ENCODE peak calls at places on chromosome 12, in six cellular contexts. S, D, U, W, N and X are unnamed samples.

GRCh38 chr12:68557011-68557715 is 53.5 kb upstream of the RAP1B start:
- DNase-seq in S (no peak), N (peak), W (peak), U (no peak), D (no peak), X (no peak)

GRCh38 chr12:124655317-124656213 is 88.2 kb upstream of the NCOR2 start:
- DNase-seq in S (no peak), D (no peak), U (no peak), W (peak), N (peak), X (peak)

GRCh38 chr12:73053903-73054302 is 781.7 kb downstream of the TRHDE start:
- DNase-seq in D (no peak), W (no peak), N (no peak), U (no peak), S (no peak), X (no peak)

GRCh38 chr12:13425766-13426165 is 229.2 kb downstream of the EMP1 start:
- DNase-seq in W (peak), D (no peak), U (no peak), N (no peak), S (no peak), X (no peak)

GRCh38 chr12:94152292-94153083 is 4.1 kb downstream of the PLXNC1 start:
- DNase-seq in W (no peak), D (no peak), N (no peak), S (peak), U (no peak), X (no peak)

GRCh38 chr12:98373019-98373554 is 142.3 kb upstream of the TMPO start:
- DNase-seq in U (peak), W (peak), S (peak), D (no peak), N (peak), X (peak)

GRCh38 chr12:130650131-130650530 is 66.0 kb downstream of the RIMBP2 start:
- DNase-seq in S (no peak), U (no peak), W (no peak), N (no peak), D (no peak), X (no peak)

GRCh38 chr12:101768781-101769180 is 29.5 kb upstream of the SYCP3 start:
- DNase-seq in D (no peak), U (no peak), W (no peak), N (no peak), S (peak), X (no peak)

GRCh38 chr12:116060765-116061164 is 216.7 kb downstream of the MED13L start:
- DNase-seq in S (no peak), D (peak), U (no peak), N (no peak), W (no peak), X (peak)

GRCh38 chr12:27048822-27049752 is 26.7 kb downstream of the MED21 start:
- DNase-seq in W (peak), U (peak), N (peak), D (no peak), S (no peak), X (no peak)

GRCh38 chr12:29589852-29590251 is 92.4 kb upstream of the OVCH1 start:
- DNase-seq in S (no peak), D (no peak), N (no peak), W (no peak), U (no peak), X (no peak)

GRCh38 chr12:124636138-124636968 is 68.9 kb upstream of the NCOR2 start:
- DNase-seq in S (no peak), W (peak), N (no peak), U (peak), D (peak), X (peak)

GRCh38 chr12:6692888-6693287 is 3.7 kb upstream of the ZNF384 start:
- DNase-seq in S (no peak), D (no peak), U (no peak), W (no peak), N (no peak), X (no peak)

GRCh38 chr12:52534482-52534881 is 14.3 kb upstream of the KRT5 start:
- DNase-seq in S (no peak), N (no peak), D (no peak), W (peak), U (no peak), X (peak)

GRCh38 chr12:96495841-96496545 is 6.6 kb downstream of the CFAP54 start:
- DNase-seq in U (no peak), S (no peak), N (no peak), D (no peak), W (no peak), X (no peak)

GRCh38 chr12:108911915-108912314 is 32.0 kb downstream of the DAO start:
- DNase-seq in U (no peak), D (no peak), N (no peak), S (no peak), W (no peak), X (no peak)

GRCh38 chr12:480831-481230 is 21.1 kb downstream of the B4GALNT3 start:
- DNase-seq in S (no peak), N (peak), U (no peak), W (no peak), D (no peak), X (peak)

GRCh38 chr12:92973614-92974013 is 44.5 kb upstream of the EEA1 start:
- DNase-seq in W (peak), D (peak), S (peak), U (no peak), N (no peak), X (peak)

GRCh38 chr12:123384994-123385376 is 1.1 kb downstream of the KMT5A start:
- DNase-seq in S (no peak), N (peak), W (peak), D (no peak), U (no peak), X (peak)

GRCh38 chr12:105825141-105825540 is 313.6 kb downstream of the NUAK1 start:
- DNase-seq in D (no peak), W (no peak), N (no peak), U (no peak), S (no peak), X (no peak)

GRCh38 chr12:57461326-57461903 is 1.8 kb downstream of the GLI1 start:
- DNase-seq in N (peak), W (peak), S (no peak), U (peak), D (no peak), X (peak)

GRCh38 chr12:104974626-104975290 is 11.4 kb upstream of the NOPCHAP1 start:
- DNase-seq in U (no peak), W (no peak), N (no peak), D (peak), S (no peak), X (peak)

GRCh38 chr12:87439990-87440827 is 589.0 kb downstream of the C12orf50 start:
- DNase-seq in U (no peak), W (peak), D (no peak), N (peak), S (no peak), X (peak)

GRCh38 chr12:132243596-132244289 is 85.6 kb downstream of the GALNT9 start:
- DNase-seq in D (no peak), W (no peak), S (peak), U (no peak), N (no peak), X (peak)

GRCh38 chr12:113889076-113889475 is 77.0 kb downstream of the RBM19 start:
- DNase-seq in S (peak), W (no peak), D (no peak), U (no peak), N (no peak), X (no peak)

GRCh38 chr12:52013626-52014310 is 7.0 kb downstream of the TAMALIN start:
- DNase-seq in N (no peak), U (no peak), S (no peak), W (no peak), D (no peak), X (peak)

GRCh38 chr12:123995023-123995422 is 22.0 kb downstream of the ZNF664 start:
- DNase-seq in U (no peak), D (no peak), S (no peak), N (peak), W (no peak), X (no peak)

GRCh38 chr12:102948941-102949352 is 8.5 kb upstream of the ASCL1 start:
- DNase-seq in D (no peak), N (peak), U (peak), W (peak), S (peak), X (peak)

GRCh38 chr12:109054520-109054919 is 2.1 kb downstream of the USP30 start:
- DNase-seq in W (no peak), S (no peak), D (no peak), N (no peak), U (no peak), X (no peak)

GRCh38 chr12:70663838-70664237 is 26.6 kb upstream of the PTPRB start:
- DNase-seq in U (no peak), N (no peak), W (no peak), S (no peak), D (no peak), X (no peak)

GRCh38 chr12:75137896-75138295 is 71.7 kb downstream of the KCNC2 start:
- DNase-seq in U (no peak), N (no peak), D (no peak), W (no peak), S (no peak), X (no peak)

GRCh38 chr12:21607701-21608100 is 3.1 kb upstream of the GYS2 start:
- DNase-seq in W (peak), N (peak), D (no peak), S (no peak), U (no peak), X (peak)

GRCh38 chr12:51067771-51068170 is 15.6 kb downstream of the CSRNP2 start:
- DNase-seq in S (no peak), D (no peak), W (no peak), U (no peak), N (no peak), X (no peak)

GRCh38 chr12:120951-121350 is 54.4 kb downstream of the IQSEC3 start:
- DNase-seq in S (no peak), W (no peak), D (no peak), N (no peak), U (no peak), X (no peak)

GRCh38 chr12:101356794-101357193 is 50.8 kb downstream of the ARL1 start:
- DNase-seq in W (no peak), D (no peak), U (no peak), N (no peak), S (no peak), X (peak)

GRCh38 chr12:5480953-5481300 is 49.0 kb downstream of the NTF3 start:
- DNase-seq in U (no peak), S (no peak), N (no peak), D (no peak), W (no peak), X (no peak)

GRCh38 chr12:47881826-47882427 is 22.9 kb downstream of the VDR start:
- DNase-seq in W (peak), D (no peak), S (no peak), U (no peak), N (no peak), X (peak)
- TF ChIP-seq MYC in W (no peak), D (no peak), S (no peak), U (no peak), N (no peak), X (no peak)

GRCh38 chr12:54169036-54169435 is 19.7 kb downstream of the SMUG1 start:
- DNase-seq in S (no peak), W (no peak), N (no peak), D (no peak), U (no peak), X (no peak)

GRCh38 chr12:54172102-54172630 is 16.6 kb downstream of the SMUG1 start:
- DNase-seq in W (no peak), S (no peak), N (no peak), U (no peak), D (no peak), X (no peak)

GRCh38 chr12:54173066-54173726 is 15.6 kb downstream of the SMUG1 start:
- DNase-seq in S (no peak), D (no peak), W (no peak), N (peak), U (peak), X (peak)

GRCh38 chr12:54175130-54175963 is 13.4 kb downstream of the SMUG1 start:
- DNase-seq in U (peak), S (no peak), D (no peak), N (no peak), W (no peak), X (peak)

DNA sequence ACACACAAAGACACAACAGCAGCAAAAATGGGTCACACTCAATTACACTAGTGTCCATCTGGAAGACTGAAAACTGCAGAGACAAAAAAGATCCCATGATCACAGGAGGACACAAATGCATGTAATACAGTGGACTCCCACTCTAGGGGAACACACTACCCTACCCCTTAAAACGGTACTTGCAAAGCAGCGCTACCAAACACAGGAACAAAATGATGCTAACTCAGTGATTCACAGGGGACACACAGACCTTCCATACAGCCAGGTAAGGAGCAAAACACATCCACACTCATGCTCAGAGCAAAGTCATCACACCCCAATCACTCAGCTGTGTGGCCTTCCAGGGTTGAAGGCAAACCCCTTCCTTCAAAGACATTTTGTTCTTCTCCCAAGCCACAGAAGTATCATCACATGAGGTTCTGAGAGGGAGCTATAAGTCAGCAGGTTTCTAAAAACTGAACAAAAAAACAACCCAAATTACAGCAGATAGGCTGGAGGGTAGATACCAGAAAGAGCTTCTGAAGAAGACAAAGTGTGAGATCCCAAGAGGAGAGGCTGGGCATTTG is 14.8 kb downstream of the SMUG1 start:
- DNase-seq in S (no peak), N (no peak), U (no peak), D (no peak), W (no peak), X (no peak)
- H3K4me3 ChIP-seq in S (no peak), N (no peak), U (no peak), D (no peak), W (no peak), X (no peak)

GRCh38 chr12:111954974-111955373 is 58.0 kb downstream of the TMEM116 start:
- DNase-seq in W (peak), S (no peak), U (no peak), D (no peak), N (no peak), X (no peak)
- TF ChIP-seq MAX in W (no peak), S (no peak), U (no peak), D (no peak), N (no peak), X (no peak)

GRCh38 chr12:49953961-49954835 is 3.7 kb downstream of the AQP2 start:
- DNase-seq in U (no peak), W (no peak), D (no peak), N (no peak), S (no peak), X (no peak)
- TF ChIP-seq MYC in U (no peak), W (no peak), D (no peak), N (no peak), S (no peak), X (no peak)

DNA sequence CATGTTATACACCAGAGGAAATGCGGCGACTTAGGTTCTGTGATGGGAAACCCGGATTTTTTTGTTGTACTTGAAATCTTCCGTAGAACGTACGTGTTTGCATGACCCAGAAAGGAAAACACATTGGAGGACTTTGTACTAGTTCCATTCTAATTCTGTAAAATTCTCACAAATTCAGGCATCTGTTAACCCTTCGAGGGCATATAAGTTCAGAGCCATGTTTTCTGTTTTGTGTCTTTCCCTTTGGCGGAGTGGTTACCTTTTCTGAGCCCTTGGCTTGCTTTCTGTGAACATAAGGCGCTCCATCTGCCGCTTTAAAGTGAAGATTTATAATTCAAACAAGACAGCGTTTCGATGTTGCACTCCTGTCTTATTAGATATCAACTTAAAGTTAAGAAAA is 34.2 kb downstream of the BICD1 start:
- DNase-seq in D (no peak), N (no peak), W (no peak), S (no peak), U (no peak), X (no peak)
- H3K4me3 ChIP-seq in D (no peak), N (no peak), W (no peak), S (no peak), U (no peak), X (no peak)

GRCh38 chr12:55499810-55500252 is 7.7 kb downstream of the OR6C68 start:
- DNase-seq in U (no peak), N (no peak), S (peak), D (no peak), W (no peak), X (no peak)
- TF ChIP-seq MAX in U (no peak), N (no peak), S (peak), D (no peak), W (no peak), X (no peak)

GRCh38 chr12:18906354-18906753 is 168.4 kb downstream of the CAPZA3 start:
- DNase-seq in S (no peak), N (no peak), W (no peak), U (no peak), D (no peak), X (no peak)

GRCh38 chr12:18907793-18908580 is 170.1 kb downstream of the CAPZA3 start:
- DNase-seq in S (no peak), W (no peak), U (no peak), D (no peak), N (no peak), X (no peak)

GRCh38 chr12:18899678-18900317 is 161.9 kb downstream of the CAPZA3 start:
- DNase-seq in N (no peak), S (no peak), W (no peak), U (no peak), D (no peak), X (no peak)

GRCh38 chr12:18907154-18907553 is 169.2 kb downstream of the CAPZA3 start:
- DNase-seq in S (no peak), N (no peak), D (no peak), U (no peak), W (no peak), X (no peak)

DNA sequence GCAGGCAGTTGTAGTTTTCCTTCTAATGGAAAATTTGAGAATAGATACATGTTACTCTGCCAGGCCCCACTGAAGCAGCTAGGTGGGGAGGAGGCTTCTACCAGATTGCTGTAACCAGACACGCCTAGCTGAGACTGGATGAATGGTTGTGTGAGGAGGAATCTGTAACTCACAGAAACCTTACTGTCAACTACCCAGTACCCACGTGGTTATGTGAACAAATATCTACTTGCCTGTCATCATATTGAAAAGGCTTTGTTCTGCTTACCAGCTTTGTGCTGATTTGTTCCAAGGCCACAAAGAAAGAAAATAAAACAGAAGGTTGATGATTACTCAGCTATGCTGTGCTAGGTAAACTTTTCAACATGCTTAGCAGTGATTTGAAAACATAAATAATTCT is 167.2 kb downstream of the CAPZA3 start:
- DNase-seq in N (no peak), D (no peak), U (no peak), S (peak), W (peak), X (no peak)
- TF ChIP-seq MYC in N (no peak), D (no peak), U (no peak), S (no peak), W (no peak), X (no peak)